ENCODE peak calls at places on chromosome 9, in nine cellular contexts. V is stomach, H is IMR-90, W is transverse colon, M is prostate gland, O is HCT116, I is breast epithelium, U is gastrocnemius medialis, G is H54. Y is an unnamed sample.
A peak's percentile ranks its signal among the peaks of the same experiment; 100 is the strongest.

GRCh38 chr9:136733611-136734010 is 9.1 kb downstream of the LCN10 start:
- DNase-seq in O (no peak), M (no peak), I (no peak), W (no peak), V (no peak), H (no peak), G (no peak), U (no peak), Y (no peak)

GRCh38 chr9:99592834-99593584 is 228.7 kb upstream of the NR4A3 start:
- DNase-seq in O (no peak), V (no peak), W (no peak), G (no peak), M (no peak), I (no peak), U (no peak), H (no peak), Y (no peak)

GRCh38 chr9:108473209-108474112 is 382.3 kb downstream of the ACTL7B start:
- DNase-seq in W (peak; percentile 53), M (peak; percentile 40), U (peak; percentile 85), H (peak; percentile 61), G (no peak), I (no peak), V (no peak), O (no peak), Y (peak; percentile 5)

GRCh38 chr9:109499631-109500120 is 1.6 kb upstream of the PTPN3 start:
- DNase-seq in U (peak; percentile 26), I (peak; percentile 55), G (peak; percentile 95), W (peak; percentile 72), O (no peak), V (peak; percentile 73), H (no peak), M (peak; percentile 65), Y (no peak)

GRCh38 chr9:122857810-122858209 is 29.4 kb upstream of the PDCL start:
- DNase-seq in H (no peak), V (no peak), I (no peak), O (no peak), G (no peak), M (no peak), W (no peak), U (no peak), Y (peak; percentile 76)

GRCh38 chr9:35962126-35962906 is 4.4 kb upstream of the OR2S2 start:
- DNase-seq in I (no peak), O (no peak), G (peak; percentile 58), H (peak; percentile 85), W (peak; percentile 37), V (no peak), U (no peak), M (no peak), Y (no peak)

GRCh38 chr9:36119476-36119875 is 17.1 kb upstream of the GLIPR2 start:
- DNase-seq in G (no peak), M (no peak), I (no peak), H (no peak), W (no peak), U (no peak), O (no peak), V (no peak), Y (no peak)

GRCh38 chr9:87519415-87519989 is 21.8 kb downstream of the DAPK1 start:
- DNase-seq in W (no peak), G (no peak), U (no peak), O (no peak), V (no peak), I (no peak), M (no peak), H (no peak), Y (peak; percentile 59)

GRCh38 chr9:134455951-134456739 is 129.9 kb downstream of the RXRA start:
- DNase-seq in G (peak; percentile 96), U (peak; percentile 67), I (peak; percentile 84), V (peak; percentile 61), M (peak; percentile 58), O (peak; percentile 35), W (peak; percentile 81), H (peak; percentile 99), Y (peak; percentile 35)

GRCh38 chr9:16062542-16063240 is 509.8 kb downstream of the CCDC171 start:
- DNase-seq in G (peak; percentile 71), V (no peak), U (no peak), M (no peak), O (peak; percentile 6), H (peak; percentile 98), W (no peak), I (no peak), Y (no peak)

GRCh38 chr9:124504530-124505005 is 2.6 kb downstream of the NR5A1 start:
- DNase-seq in I (no peak), H (no peak), V (no peak), U (no peak), G (no peak), W (no peak), M (no peak), O (no peak), Y (no peak)

GRCh38 chr9:4066120-4066519 is 233.7 kb downstream of the GLIS3 start:
- DNase-seq in O (no peak), W (no peak), V (no peak), H (no peak), U (no peak), G (no peak), M (no peak), I (no peak), Y (no peak)

GRCh38 chr9:113233146-113233545 is 11.8 kb downstream of the SLC31A1 start:
- DNase-seq in O (no peak), I (no peak), H (no peak), G (no peak), V (no peak), M (peak; percentile 17), U (no peak), W (no peak), Y (no peak)

GRCh38 chr9:85158512-85158911 is 489.0 kb downstream of the NTRK2 start:
- DNase-seq in I (no peak), W (no peak), M (no peak), U (no peak), O (no peak), V (peak; percentile 35), H (no peak), G (no peak), Y (no peak)

GRCh38 chr9:114394523-114395193 is 6.9 kb upstream of the AKNA start:
- DNase-seq in I (no peak), V (no peak), H (no peak), G (no peak), M (no peak), U (no peak), W (no peak), O (no peak), Y (no peak)

GRCh38 chr9:85258823-85259370 is 482.9 kb downstream of the AGTPBP1 start:
- DNase-seq in G (peak; percentile 65), O (peak; percentile 63), U (peak; percentile 5), W (peak; percentile 57), V (peak; percentile 53), M (peak; percentile 16), I (peak; percentile 48), H (no peak), Y (peak; percentile 25)

GRCh38 chr9:5269249-5269715 is 35.2 kb downstream of the RLN2 start:
- DNase-seq in W (no peak), O (no peak), I (no peak), G (peak; percentile 33), V (no peak), H (peak; percentile 54), U (no peak), M (no peak), Y (no peak)

GRCh38 chr9:121926417-121926816 is 166.7 kb downstream of the TTLL11 start:
- DNase-seq in W (no peak), M (peak; percentile 5), O (no peak), U (no peak), V (no peak), G (no peak), I (peak; percentile 40), H (no peak), Y (no peak)

GRCh38 chr9:91433180-91433579 is 9.5 kb upstream of the NFIL3 start:
- DNase-seq in I (no peak), V (no peak), M (peak; percentile 36), U (no peak), G (peak; percentile 70), O (peak; percentile 78), H (peak; percentile 98), W (no peak), Y (peak; percentile 4)

GRCh38 chr9:20650750-20651299 is 28.5 kb upstream of the MLLT3 start:
- DNase-seq in G (no peak), H (no peak), V (no peak), I (no peak), M (no peak), U (no peak), W (no peak), O (no peak), Y (no peak)

GRCh38 chr9:83956288-83957028 is 23.6 kb downstream of the HNRNPK start:
- DNase-seq in O (no peak), H (no peak), V (peak; percentile 89), M (peak; percentile 59), W (peak; percentile 91), I (peak; percentile 41), U (peak; percentile 64), G (no peak), Y (peak; percentile 84)
- TF ChIP-seq POLR2A in O (no peak), H (no peak), V (no peak), M (peak; percentile 27), W (peak; percentile 67), I (no peak), U (peak; percentile 12), G (peak; percentile 29), Y (peak; percentile 76)

GRCh38 chr9:34636791-34637355 is 714 bp downstream of the SIGMAR1 start:
- DNase-seq in G (no peak), I (no peak), H (peak; percentile 22), M (no peak), U (no peak), O (no peak), V (peak; percentile 39), W (no peak), Y (no peak)
- TF ChIP-seq POLR2A in G (no peak), I (no peak), H (no peak), M (no peak), U (no peak), O (no peak), V (no peak), W (no peak), Y (no peak)

GRCh38 chr9:75918154-75918553 is 27.7 kb downstream of the PCSK5 start:
- DNase-seq in W (no peak), I (no peak), H (no peak), V (no peak), M (no peak), G (no peak), O (peak; percentile 76), U (no peak), Y (no peak)
- TF ChIP-seq POLR2A in W (no peak), I (no peak), H (no peak), V (no peak), M (no peak), G (no peak), O (no peak), U (no peak), Y (no peak)

GRCh38 chr9:89381308-89381609 is 63.0 kb downstream of the SECISBP2 start:
- DNase-seq in I (no peak), M (no peak), H (no peak), V (no peak), O (no peak), G (no peak), W (no peak), U (no peak), Y (no peak)
- TF ChIP-seq POLR2A in I (no peak), M (no peak), H (no peak), V (no peak), O (no peak), G (no peak), W (no peak), U (no peak), Y (no peak)

Y was measured in erythroblast.